ENCODE peak calls at places on chromosomes 16 and 17, in nine cellular contexts. M is heart left ventricle, T is tibial nerve, H is adrenal gland, S is endothelial cell of umbilical vein, G is body of pancreas, C is ovary, N is IMR-90, I is vagina. W is an unnamed sample. For H3K36me3, the result is how much of the 10 kb centered on the place peaks cover.

GRCh38 chr17:64216385-64217248 is 46.4 kb downstream of the TEX2 start:
- DNase-seq in H (peak), N (peak), S (peak), I (no peak), C (peak), G (peak), T (peak), M (peak), W (peak)

GRCh38 chr16:11484691-11485258 is 101.9 kb downstream of the LITAF start:
- DNase-seq in I (no peak), C (no peak), N (peak), M (no peak), H (no peak), S (peak), T (no peak), G (no peak), W (no peak)

GRCh38 chr17:73648543-73648820 is 4.2 kb upstream of the SDK2 start:
- DNase-seq in N (no peak), M (no peak), I (peak), G (no peak), C (no peak), T (no peak), S (no peak), H (no peak), W (no peak)

GRCh38 chr16:10828851-10829331 is 10.3 kb upstream of the TVP23A start:
- DNase-seq in C (peak), N (peak), T (peak), I (no peak), H (peak), M (peak), G (peak), S (peak), W (peak)

GRCh38 chr17:29133146-29133713 is 47.0 kb downstream of the MYO18A start:
- DNase-seq in C (no peak), N (peak), T (no peak), H (peak), G (no peak), I (no peak), S (no peak), M (peak), W (no peak)

GRCh38 chr17:65121916-65122821 is 15.0 kb upstream of the RGS9 start:
- DNase-seq in N (no peak), C (no peak), S (peak), G (no peak), I (no peak), M (no peak), T (no peak), H (no peak), W (no peak)

GRCh38 chr17:70405492-70406220 is 236.3 kb downstream of the KCNJ2 start:
- DNase-seq in N (peak), G (no peak), M (no peak), T (peak), S (peak), C (no peak), I (no peak), H (no peak), W (no peak)

GRCh38 chr17:81512984-81513668 is 527 bp upstream of the ACTG1 start:
- DNase-seq in C (peak), N (peak), I (no peak), G (peak), H (peak), T (peak), S (no peak), M (peak), W (peak)

GRCh38 chr16:12728471-12728870 is 75.2 kb downstream of the CPPED1 start:
- DNase-seq in N (no peak), S (peak), C (no peak), T (no peak), M (no peak), G (no peak), H (no peak), I (no peak), W (no peak)

GRCh38 chr16:77288222-77288621 is 89.0 kb downstream of the SYCE1L start:
- DNase-seq in N (peak), H (no peak), I (no peak), G (no peak), C (no peak), T (no peak), M (no peak), S (peak), W (no peak)

GRCh38 chr17:34234616-34235015 is 20.5 kb upstream of the CCL2 start:
- DNase-seq in I (no peak), S (no peak), G (no peak), C (no peak), H (no peak), T (no peak), M (no peak), N (no peak), W (no peak)

GRCh38 chr17:83067071-83067717 is 12.2 kb upstream of the METRNL start:
- DNase-seq in I (no peak), H (peak), C (no peak), G (no peak), N (no peak), T (no peak), S (no peak), M (peak), W (peak)

GRCh38 chr17:56305017-56305416 is 151.7 kb downstream of the ANKFN1 start:
- DNase-seq in H (no peak), S (no peak), G (no peak), I (no peak), T (no peak), M (no peak), N (no peak), C (no peak), W (no peak)

GRCh38 chr17:33506889-33507650 is 214.0 kb upstream of the ASIC2 start:
- DNase-seq in C (no peak), I (no peak), N (no peak), H (peak), G (no peak), S (no peak), M (no peak), T (no peak), W (no peak)

GRCh38 chr16:22313876-22314470 is 16.8 kb downstream of the POLR3E start:
- DNase-seq in G (no peak), C (no peak), I (peak), N (no peak), T (no peak), M (no peak), H (no peak), S (no peak), W (peak)

GRCh38 chr17:55705847-55706246 is 16.8 kb downstream of the TMEM100 start:
- DNase-seq in M (no peak), S (no peak), N (no peak), I (no peak), T (no peak), G (no peak), H (no peak), C (no peak), W (no peak)

GRCh38 chr16:28267356-28267755 is 25.0 kb upstream of the SBK1 start:
- DNase-seq in S (no peak), G (no peak), M (no peak), I (no peak), T (no peak), N (no peak), C (no peak), H (no peak), W (no peak)

GRCh38 chr16:48126801-48127644 is 28.8 kb downstream of the ABCC12 start:
- DNase-seq in H (no peak), S (peak), N (peak), C (no peak), T (no peak), G (peak), M (no peak), I (no peak), W (no peak)

GRCh38 chr17:43702636-43703035 is 40.9 kb upstream of the MEOX1 start:
- DNase-seq in G (no peak), C (no peak), N (no peak), T (no peak), S (no peak), H (no peak), M (no peak), I (no peak), W (no peak)

GRCh38 chr16:50884066-50884860 is 142.4 kb downstream of the CYLD start:
- DNase-seq in G (no peak), I (peak), S (no peak), T (no peak), N (no peak), H (no peak), M (no peak), C (no peak), W (no peak)

GRCh38 chr16:14005335-14005734 is 65.8 kb upstream of the MRTFB start:
- DNase-seq in G (no peak), I (no peak), N (no peak), S (no peak), M (no peak), H (no peak), T (no peak), C (no peak), W (no peak)

GRCh38 chr17:17528696-17529652 is 32.8 kb upstream of the RASD1 start:
- DNase-seq in N (no peak), G (peak), I (no peak), S (no peak), H (no peak), M (no peak), T (no peak), C (no peak), W (no peak)

GRCh38 chr17:17526369-17526768 is 30.2 kb upstream of the RASD1 start:
- DNase-seq in S (no peak), M (peak), C (peak), G (peak), I (no peak), H (peak), T (no peak), N (no peak), W (no peak)

GRCh38 chr17:17525956-17526355 is 29.8 kb upstream of the RASD1 start:
- DNase-seq in H (no peak), C (no peak), T (no peak), S (no peak), I (no peak), M (no peak), G (no peak), N (no peak), W (no peak)

GRCh38 chr17:17528101-17528500 is 31.9 kb upstream of the RASD1 start:
- DNase-seq in T (no peak), H (no peak), S (no peak), I (no peak), N (no peak), C (no peak), M (no peak), G (no peak), W (no peak)

GRCh38 chr17:17527534-17527933 is 31.3 kb upstream of the RASD1 start:
- DNase-seq in H (no peak), I (no peak), C (no peak), M (no peak), S (no peak), N (no peak), T (no peak), G (no peak), W (no peak)
- TF ChIP-seq POLR2A in H (no peak), I (no peak), C (no peak), M (no peak), S (no peak), N (no peak), T (no peak), G (no peak), W (no peak)

GRCh38 chr17:2398188-2398587 is 2.7 kb downstream of the MNT start:
- DNase-seq in T (no peak), I (no peak), N (no peak), M (no peak), G (no peak), H (no peak), S (no peak), C (no peak), W (no peak)
- H3K4me3 ChIP-seq in T (peak), I (peak), N (no peak), M (peak), G (no peak), H (no peak), S (no peak), C (no peak), W (peak)

DNA sequence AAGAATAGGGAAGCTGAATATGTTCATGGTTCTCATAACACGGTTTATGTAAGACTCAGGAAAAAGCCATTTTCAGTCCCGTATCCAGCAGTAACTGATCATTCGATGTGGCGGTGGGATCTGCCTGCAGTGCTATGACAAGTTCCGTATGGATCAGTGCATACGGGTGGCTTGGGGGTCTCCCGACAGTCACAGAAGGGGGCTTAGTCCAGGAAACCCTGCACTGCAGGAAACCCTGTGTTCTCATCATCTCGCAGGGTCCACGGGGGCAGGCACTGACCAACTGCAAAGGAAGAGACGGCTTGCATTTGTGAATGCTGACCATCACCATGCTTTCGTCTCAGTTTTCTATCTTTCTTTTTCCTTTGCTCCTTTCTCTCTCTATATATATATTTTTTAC is 7.7 kb downstream of the MTHFSD start:
- DNase-seq in C (no peak), M (no peak), G (no peak), S (no peak), T (no peak), H (no peak), N (no peak), I (no peak), W (no peak)
- H3K36me3 ChIP-seq in C (under half), M (half or more), G (under half), S (under half), T (under half), H (under half), N (under half), I (under half), W (under half)

GRCh38 chr17:4969551-4970231 is 2.1 kb upstream of the SPAG7 start:
- DNase-seq in S (no peak), N (peak), T (no peak), M (no peak), I (no peak), C (no peak), G (no peak), H (peak), W (no peak)

GRCh38 chr17:4968916-4969550 is 1.4 kb upstream of the SPAG7 start:
- DNase-seq in M (no peak), C (peak), N (peak), I (no peak), S (peak), G (no peak), H (peak), T (no peak), W (no peak)

GRCh38 chr17:4968166-4968915 is 724 bp upstream of the SPAG7 start:
- DNase-seq in I (no peak), T (no peak), S (no peak), N (no peak), C (peak), H (peak), G (no peak), M (peak), W (peak)

GRCh38 chr17:4966844-4967538 is 626 bp downstream of the SPAG7 start:
- DNase-seq in H (peak), I (peak), M (peak), N (peak), G (peak), T (peak), C (peak), S (peak), W (peak)

DNA sequence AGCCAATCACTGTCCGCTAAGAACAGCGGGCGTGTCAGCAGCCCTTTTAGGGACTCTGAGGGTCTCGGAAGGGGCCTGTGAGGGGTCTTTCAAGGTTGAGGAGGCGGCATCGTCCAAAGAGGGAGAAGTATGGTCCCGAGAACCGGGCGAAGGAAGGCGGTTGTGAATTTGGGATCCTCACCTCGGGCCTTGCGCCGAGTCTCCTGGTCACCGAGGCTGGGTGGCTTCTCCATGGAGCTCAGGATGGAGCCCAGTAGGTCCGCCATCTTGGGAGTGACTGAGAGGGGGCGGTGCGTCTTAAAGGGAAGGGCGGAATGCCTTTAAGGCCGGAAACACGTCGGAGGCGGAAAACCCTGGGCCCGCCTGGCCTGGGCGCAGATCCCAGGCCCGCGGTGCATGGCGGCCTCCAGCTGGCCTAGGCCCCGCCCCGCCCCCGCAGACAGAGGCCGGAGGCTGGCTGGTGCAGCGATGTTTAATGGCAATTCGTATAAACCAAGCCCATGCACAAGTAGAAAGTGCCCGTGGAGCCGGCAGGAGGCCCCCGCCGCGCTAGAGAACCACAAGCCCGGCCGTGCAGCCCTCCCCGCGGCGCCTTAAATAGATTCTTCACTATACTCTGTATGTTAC is at the start of gene SPAG7:
- DNase-seq in M (peak), N (peak), H (peak), C (peak), I (no peak), G (peak), T (peak), S (peak), W (peak)
- TF ChIP-seq POLR2A in M (peak), N (peak), H (peak), C (peak), I (no peak), G (peak), T (peak), S (peak), W (peak)

DNA sequence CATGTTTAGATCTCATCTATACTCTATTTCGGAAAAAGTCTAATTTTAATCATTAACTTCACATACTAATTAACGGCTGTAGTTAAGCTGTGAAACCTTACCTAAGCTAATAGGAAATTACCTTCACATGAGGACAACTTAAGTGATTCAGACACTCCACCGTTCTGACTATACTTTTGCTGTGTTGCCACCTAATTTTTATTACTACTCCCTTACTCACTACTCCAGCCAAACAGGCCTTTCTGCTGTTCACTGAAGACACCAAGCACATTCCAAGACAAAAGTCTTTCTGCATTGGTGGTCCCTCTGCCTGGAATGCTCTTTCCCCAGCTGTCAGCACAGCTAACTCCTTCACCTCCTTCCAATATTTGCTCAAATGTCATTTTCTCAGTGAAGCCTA is 1.3 kb downstream of the CMTR2 start:
- DNase-seq in N (no peak), C (no peak), T (no peak), I (no peak), M (no peak), H (no peak), S (no peak), G (no peak), W (no peak)
- H3K4me3 ChIP-seq in N (no peak), C (no peak), T (no peak), I (peak), M (no peak), H (no peak), S (peak), G (no peak), W (peak)

GRCh38 chr17:40412880-40413279 is 4.8 kb downstream of the TOP2A start:
- DNase-seq in G (no peak), C (no peak), N (no peak), T (no peak), M (no peak), I (no peak), S (no peak), H (no peak), W (no peak)

GRCh38 chr17:40411821-40412220 is 5.9 kb downstream of the TOP2A start:
- DNase-seq in I (no peak), H (no peak), G (no peak), C (no peak), M (no peak), N (no peak), S (no peak), T (no peak), W (no peak)

GRCh38 chr17:40407460-40407859 is 10.2 kb downstream of the TOP2A start:
- DNase-seq in I (no peak), S (no peak), N (no peak), H (no peak), T (no peak), C (no peak), M (no peak), G (no peak), W (no peak)

GRCh38 chr17:40415390-40415789 is 2.3 kb downstream of the TOP2A start:
- DNase-seq in H (no peak), G (no peak), T (no peak), S (peak), N (peak), C (no peak), I (no peak), M (no peak), W (no peak)

DNA sequence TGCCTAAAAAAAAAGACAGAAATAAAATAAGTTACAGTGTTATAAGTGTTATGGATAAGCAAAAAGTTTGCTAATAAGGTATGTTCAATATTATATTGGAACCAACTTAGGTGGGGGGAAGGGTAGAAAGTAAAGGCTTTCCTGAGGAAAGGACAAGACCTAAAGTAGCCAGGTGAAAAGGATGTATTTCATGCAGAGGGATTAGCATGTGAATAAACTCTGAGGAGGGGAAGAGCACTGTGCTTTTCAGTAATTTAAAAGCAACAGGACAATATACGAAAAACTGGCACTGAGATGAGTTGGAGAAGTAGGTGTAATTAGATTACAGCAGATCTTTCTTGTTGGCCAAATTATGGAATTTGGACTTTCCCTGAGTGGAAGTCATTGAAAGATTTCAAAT is 7.6 kb downstream of the TOP2A start:
- DNase-seq in S (no peak), I (no peak), T (no peak), G (no peak), M (no peak), H (no peak), C (no peak), N (no peak), W (no peak)
- H3K36me3 ChIP-seq in S (under half), I (under half), T (under half), G (under half), M (under half), H (under half), C (under half), N (under half), W (under half)

DNA sequence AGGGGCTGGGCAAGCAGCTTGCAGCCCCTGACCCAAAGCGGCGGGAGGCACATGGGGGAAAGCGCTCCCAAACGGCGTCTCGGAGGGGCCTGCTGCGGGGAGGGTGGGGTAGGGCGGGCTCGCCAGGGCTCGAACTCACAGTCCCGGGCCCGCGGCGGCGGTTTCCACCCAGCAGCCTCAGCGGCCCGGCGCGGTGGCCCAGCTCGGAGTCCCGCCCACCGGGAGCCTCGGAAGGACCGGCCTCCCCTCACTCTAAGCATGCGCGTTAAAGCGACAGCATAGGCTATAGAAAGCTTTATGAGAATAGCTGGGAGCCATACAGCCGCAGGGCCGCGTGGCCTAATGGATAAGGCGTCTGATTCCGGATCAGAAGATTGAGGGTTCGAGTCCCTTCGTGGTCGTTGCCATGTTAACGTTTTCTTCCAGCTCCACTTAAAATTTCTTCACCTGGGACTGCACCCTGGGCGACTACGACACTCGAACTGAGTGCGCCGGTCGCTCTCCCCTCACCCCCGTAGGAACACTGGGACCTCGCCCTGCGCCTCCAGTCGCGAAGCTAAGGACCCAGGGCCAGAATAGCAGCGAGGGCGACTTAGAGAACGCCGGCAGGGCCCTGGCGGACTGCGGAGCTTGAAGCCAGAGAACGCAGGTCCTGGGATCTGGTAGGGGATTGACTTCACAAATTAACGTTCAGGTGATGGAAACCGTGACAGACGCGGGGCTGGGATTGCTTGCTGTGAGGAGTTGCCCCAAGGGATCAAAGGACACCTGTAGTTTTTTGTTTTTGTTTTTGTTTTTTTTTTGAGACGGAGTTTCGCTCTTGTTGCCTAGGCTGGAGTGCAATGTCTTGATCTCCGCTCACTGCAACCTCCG is 15.8 kb downstream of the ZNF213 start:
- DNase-seq in S (peak), M (peak), I (no peak), N (peak), T (peak), H (peak), C (peak), G (peak), W (peak)
- TF ChIP-seq POLR2A in S (peak), M (peak), I (no peak), N (no peak), T (no peak), H (no peak), C (peak), G (no peak), W (no peak)